ENCODE peak calls at places on chromosomes 4 and X, in seven cellular contexts. W is cardiac muscle cell; V is CD8-positive, alpha-beta memory T cell; B is spleen; J is endothelial cell of umbilical vein; P is GM12878; N is A549. U is an unnamed sample.

GRCh38 chr4:97367878-97368277 is 775.4 kb downstream of the STPG2 start:
- DNase-seq in W (peak; percentile 18), B (no peak), P (no peak), J (peak; percentile 32), V (no peak), N (peak; percentile 47), U (no peak)

GRCh38 chr4:73979407-73979806 is 2.4 kb downstream of the PF4 start:
- DNase-seq in W (no peak), N (no peak), P (no peak), J (no peak), B (no peak), V (no peak), U (no peak)

GRCh38 chr4:74447636-74448233 is 2.8 kb downstream of the AREG start:
- DNase-seq in B (no peak), J (no peak), V (no peak), P (no peak), N (no peak), W (peak; percentile 57), U (no peak)

GRCh38 chr4:20616848-20617247 is 83.4 kb upstream of the PACRGL start:
- DNase-seq in V (no peak), J (no peak), P (no peak), W (no peak), N (no peak), B (no peak), U (no peak)

GRCh38 chrX:18984381-18985185 is 669 bp upstream of the PHKA2 start:
- DNase-seq in B (peak; percentile 95), P (peak; percentile 23), V (peak; percentile 88), W (peak; percentile 77), J (peak; percentile 70), N (peak; percentile 86), U (peak; percentile 84)

GRCh38 chr4:84968936-84969335 is 2.4 kb upstream of the WDFY3 start:
- DNase-seq in J (no peak), B (no peak), V (no peak), P (no peak), W (no peak), N (no peak), U (no peak)

GRCh38 chr4:174764105-174764729 is 64.8 kb downstream of the GLRA3 start:
- DNase-seq in B (no peak), V (no peak), N (peak; percentile 42), P (no peak), W (peak; percentile 64), J (peak; percentile 6), U (peak; percentile 30)

GRCh38 chrX:46929439-46930018 is 17.3 kb downstream of the JADE3 start:
- DNase-seq in N (peak; percentile 11), P (no peak), B (no peak), V (no peak), J (peak; percentile 51), W (peak; percentile 17), U (no peak)

GRCh38 chr4:146520894-146521542 is 722 bp downstream of the SLC10A7 start:
- DNase-seq in N (peak; percentile 6), W (peak; percentile 77), V (peak; percentile 27), B (no peak), P (peak; percentile 32), J (peak; percentile 79), U (peak; percentile 78)

DNA sequence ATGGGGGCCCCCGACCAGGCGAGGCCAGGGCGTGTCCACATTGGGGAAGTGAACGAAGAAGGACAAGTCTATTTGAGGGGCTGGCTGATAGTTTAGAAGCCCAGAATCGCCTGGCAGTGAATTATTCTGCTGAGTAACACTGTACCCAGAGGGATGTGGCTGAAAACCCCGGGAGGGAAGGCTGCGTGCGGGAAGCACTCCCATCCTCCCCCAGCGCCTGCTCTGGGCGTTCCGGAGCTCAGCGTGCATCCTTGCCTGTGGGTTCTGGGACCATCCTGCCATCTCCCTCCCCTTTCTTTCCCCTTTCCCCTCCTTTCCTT is 66.6 kb downstream of the TRMT44 start:
- DNase-seq in P (no peak), J (no peak), N (no peak), W (peak; percentile 39), B (peak; percentile 69), V (no peak), U (no peak)
- H3K4me3 ChIP-seq in P (no peak overlapping the region), J (no peak overlapping the region), N (no peak overlapping the region), W (no peak overlapping the region), B (no peak overlapping the region), V (no peak overlapping the region), U (no peak overlapping the region)

GRCh38 chr4:99846891-99847290 is 30.3 kb downstream of the DAPP1 start:
- DNase-seq in N (no peak), J (no peak), V (no peak), W (no peak), B (no peak), P (no peak), U (no peak)
- H3K27ac ChIP-seq in N (no peak overlapping the region), J (no peak overlapping the region), V (no peak overlapping the region), W (no peak overlapping the region), B (peak overlapping the region; percentile 7), P (peak overlapping the region; percentile 94), U (no peak overlapping the region)

GRCh38 chr4:108163352-108163751 is 5.4 kb downstream of the LEF1 start:
- DNase-seq in J (no peak), P (no peak), W (no peak), B (no peak), V (no peak), N (no peak), U (no peak)
- H3K4me3 ChIP-seq in J (no peak overlapping the region), P (no peak overlapping the region), W (no peak overlapping the region), B (no peak overlapping the region), V (peak overlapping the region; percentile 69), N (no peak overlapping the region), U (no peak overlapping the region)

DNA sequence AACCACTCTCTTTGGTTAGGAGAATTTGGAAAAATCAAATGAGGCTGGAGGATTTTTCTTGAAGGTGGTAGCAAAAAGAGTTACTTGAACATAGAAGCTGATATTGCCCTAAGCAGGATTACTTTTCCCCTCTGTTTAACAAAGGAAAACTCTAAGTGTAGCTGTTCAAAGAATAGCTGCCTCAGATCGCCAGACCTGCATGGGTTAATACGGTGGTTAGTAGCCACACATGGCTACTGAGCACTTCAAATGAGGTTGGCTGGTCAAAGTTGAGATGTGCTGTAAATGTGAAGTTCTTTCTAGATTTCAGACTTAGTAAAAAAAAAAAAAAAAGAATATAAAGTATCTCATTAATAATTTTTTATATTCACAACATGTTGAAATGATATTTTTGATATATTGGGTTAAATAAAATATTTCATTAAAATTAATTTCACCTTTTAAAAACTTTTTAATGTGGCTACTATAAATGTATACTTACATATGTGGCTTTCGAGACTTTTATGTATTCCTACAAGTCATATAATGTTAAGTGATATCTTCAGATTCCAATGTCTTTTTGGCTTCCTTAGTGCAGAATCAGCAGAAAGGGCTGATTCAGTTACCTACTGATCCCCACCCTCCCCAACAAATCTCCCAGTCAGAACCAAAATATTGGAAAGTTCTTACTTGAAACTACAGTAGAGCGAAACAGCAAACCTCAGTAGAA is 3.3 kb upstream of the RPS6KA3 start:
- DNase-seq in B (no peak), N (no peak), P (no peak), J (no peak), W (no peak), V (no peak), U (no peak)
- H3K27ac ChIP-seq in B (no peak overlapping the region), N (no peak overlapping the region), P (no peak overlapping the region), J (no peak overlapping the region), W (no peak overlapping the region), V (no peak overlapping the region), U (no peak overlapping the region)

GRCh38 chr4:153518637-153519384 is 52.7 kb downstream of the TMEM131L start:
- DNase-seq in P (no peak), W (peak; percentile 29), V (no peak), B (no peak), N (no peak), J (no peak), U (peak; percentile 62)
- H3K4me3 ChIP-seq in P (peak overlapping the region; percentile 38), W (no peak overlapping the region), V (peak overlapping the region; percentile 7), B (no peak overlapping the region), N (no peak overlapping the region), J (no peak overlapping the region), U (no peak overlapping the region)

GRCh38 chr4:54570822-54571221 is 86.9 kb upstream of the KIT start:
- DNase-seq in J (no peak), N (no peak), V (no peak), W (no peak), B (no peak), P (no peak), U (no peak)

GRCh38 chr4:54575919-54576318 is 81.8 kb upstream of the KIT start:
- DNase-seq in B (no peak), N (no peak), V (no peak), P (no peak), J (no peak), W (no peak), U (no peak)

GRCh38 chr4:54571293-54571723 is 86.4 kb upstream of the KIT start:
- DNase-seq in P (no peak), J (no peak), N (no peak), V (no peak), W (no peak), B (no peak), U (no peak)

GRCh38 chr4:54568184-54568583 is 89.6 kb upstream of the KIT start:
- DNase-seq in N (no peak), W (peak; percentile 49), P (no peak), B (no peak), J (no peak), V (no peak), U (peak; percentile 51)

DNA sequence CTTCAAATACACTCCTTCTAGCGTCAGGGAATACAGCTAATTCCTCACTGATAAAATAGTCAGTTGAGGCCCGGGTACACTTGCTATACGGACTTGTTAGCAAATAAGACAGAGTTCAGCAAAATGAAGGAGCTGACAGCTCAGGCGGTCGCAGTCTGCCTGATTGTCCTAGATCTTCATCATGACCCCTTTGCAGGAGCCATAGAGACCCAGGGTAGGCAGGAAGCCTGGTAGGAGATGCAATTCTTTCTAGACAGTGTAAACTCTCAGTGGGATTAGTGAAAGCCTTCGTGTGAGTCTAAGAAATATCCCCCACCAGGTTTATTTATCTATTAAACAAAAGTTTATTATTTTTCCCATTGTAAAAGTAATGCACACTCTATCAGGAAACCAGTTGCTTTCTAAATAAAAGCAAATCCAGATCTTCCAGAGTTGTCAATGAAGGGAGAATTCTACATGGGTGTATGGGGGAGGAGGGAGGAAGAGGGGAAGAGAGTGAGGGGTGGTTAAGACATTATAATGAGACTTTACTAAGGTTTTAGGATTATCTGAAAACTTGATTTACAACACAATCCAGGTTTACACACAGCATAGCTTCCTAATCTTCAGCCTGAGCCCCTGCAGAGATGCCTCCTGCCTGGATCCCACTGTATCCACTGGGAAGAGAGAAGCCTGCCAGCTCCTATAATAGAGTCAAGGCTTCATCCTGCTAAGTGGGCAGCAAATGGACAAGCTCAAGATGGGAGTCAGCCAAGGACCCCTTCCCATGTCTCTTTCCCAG is 85.8 kb upstream of the KIT start:
- DNase-seq in V (no peak), P (no peak), J (no peak), N (no peak), W (no peak), B (no peak), U (no peak)
- H3K27ac ChIP-seq in V (peak overlapping the region; percentile 55), P (no peak overlapping the region), J (no peak overlapping the region), N (no peak overlapping the region), W (no peak overlapping the region), B (no peak overlapping the region), U (no peak overlapping the region)